ENCODE peak calls at places on chromosomes 1 and 21, in seven cellular contexts. One of them, this sample, is unnamed.

GRCh38 chr1:201396859-201397464 is 2.2 kb downstream of the LAD1 start:
- DNase-seq in stomach: peak
- DNase-seq in transverse colon: peak
- DNase-seq in GM12878: no peak
- DNase-seq in esophagus muscularis mucosa: no peak
- DNase-seq in K562: no peak
- DNase-seq in sigmoid colon: no peak
- DNase-seq in this sample: peak

GRCh38 chr1:32353886-32354570 is 8.3 kb downstream of the FAM229A start:
- DNase-seq in sigmoid colon: peak
- DNase-seq in esophagus muscularis mucosa: no peak
- DNase-seq in transverse colon: no peak
- DNase-seq in K562: no peak
- DNase-seq in stomach: no peak
- DNase-seq in GM12878: no peak
- DNase-seq in this sample: no peak

GRCh38 chr21:16841917-16842316 is 670.9 kb upstream of the CXADR start:
- DNase-seq in K562: no peak
- DNase-seq in esophagus muscularis mucosa: no peak
- DNase-seq in stomach: no peak
- DNase-seq in transverse colon: no peak
- DNase-seq in GM12878: no peak
- DNase-seq in sigmoid colon: no peak
- DNase-seq in this sample: no peak

GRCh38 chr1:77031101-77031662 is 163.9 kb downstream of the ST6GALNAC5 start:
- DNase-seq in transverse colon: no peak
- DNase-seq in K562: no peak
- DNase-seq in stomach: no peak
- DNase-seq in esophagus muscularis mucosa: no peak
- DNase-seq in sigmoid colon: no peak
- DNase-seq in GM12878: no peak
- DNase-seq in this sample: no peak

GRCh38 chr1:51564124-51564523 is 45.1 kb upstream of the EPS15 start:
- DNase-seq in esophagus muscularis mucosa: no peak
- DNase-seq in stomach: no peak
- DNase-seq in sigmoid colon: no peak
- DNase-seq in GM12878: no peak
- DNase-seq in transverse colon: no peak
- DNase-seq in K562: no peak
- DNase-seq in this sample: no peak

GRCh38 chr1:204649756-204650155 is 35.8 kb downstream of the LRRN2 start:
- DNase-seq in esophagus muscularis mucosa: no peak
- DNase-seq in transverse colon: peak
- DNase-seq in sigmoid colon: no peak
- DNase-seq in K562: no peak
- DNase-seq in stomach: no peak
- DNase-seq in GM12878: no peak
- DNase-seq in this sample: no peak

GRCh38 chr1:81044708-81045107 is 756.0 kb upstream of the ADGRL2 start:
- DNase-seq in stomach: no peak
- DNase-seq in K562: no peak
- DNase-seq in GM12878: no peak
- DNase-seq in transverse colon: no peak
- DNase-seq in esophagus muscularis mucosa: no peak
- DNase-seq in sigmoid colon: no peak
- DNase-seq in this sample: no peak

GRCh38 chr1:154502066-154502741 is at the start of the genes SHE and TDRD10:
- DNase-seq in esophagus muscularis mucosa: no peak
- DNase-seq in stomach: no peak
- DNase-seq in sigmoid colon: no peak
- DNase-seq in transverse colon: peak
- DNase-seq in GM12878: no peak
- DNase-seq in K562: no peak
- DNase-seq in this sample: peak

GRCh38 chr1:41474490-41475271 is 9.8 kb downstream of the EDN2 start:
- DNase-seq in esophagus muscularis mucosa: no peak
- DNase-seq in transverse colon: peak
- DNase-seq in stomach: no peak
- DNase-seq in sigmoid colon: peak
- DNase-seq in K562: no peak
- DNase-seq in GM12878: no peak
- DNase-seq in this sample: no peak

GRCh38 chr1:94817697-94818096 is 2.5 kb upstream of the SLC44A3 start:
- DNase-seq in GM12878: no peak
- DNase-seq in sigmoid colon: no peak
- DNase-seq in transverse colon: no peak
- DNase-seq in esophagus muscularis mucosa: no peak
- DNase-seq in stomach: no peak
- DNase-seq in K562: no peak
- DNase-seq in this sample: no peak

GRCh38 chr21:37677006-37677405 is 239.3 kb downstream of the KCNJ6 start:
- DNase-seq in GM12878: no peak
- DNase-seq in transverse colon: no peak
- DNase-seq in esophagus muscularis mucosa: no peak
- DNase-seq in K562: no peak
- DNase-seq in sigmoid colon: no peak
- DNase-seq in stomach: no peak
- DNase-seq in this sample: no peak

GRCh38 chr1:212467843-212468482 is 35.2 kb downstream of the NENF start:
- DNase-seq in transverse colon: no peak
- DNase-seq in K562: no peak
- DNase-seq in sigmoid colon: no peak
- DNase-seq in stomach: no peak
- DNase-seq in esophagus muscularis mucosa: no peak
- DNase-seq in GM12878: no peak
- DNase-seq in this sample: no peak

GRCh38 chr1:117670996-117671780 is 65.3 kb downstream of the TENT5C start:
- DNase-seq in K562: no peak
- DNase-seq in stomach: no peak
- DNase-seq in sigmoid colon: no peak
- DNase-seq in esophagus muscularis mucosa: no peak
- DNase-seq in transverse colon: no peak
- DNase-seq in GM12878: no peak
- DNase-seq in this sample: no peak

GRCh38 chr1:220189750-220190347 is 82.4 kb downstream of the RAB3GAP2 start:
- DNase-seq in GM12878: no peak
- DNase-seq in transverse colon: no peak
- DNase-seq in esophagus muscularis mucosa: no peak
- DNase-seq in stomach: no peak
- DNase-seq in sigmoid colon: no peak
- DNase-seq in K562: peak
- DNase-seq in this sample: no peak

GRCh38 chr21:27677547-27677946 is 710.7 kb upstream of the ADAMTS5 start:
- DNase-seq in GM12878: no peak
- DNase-seq in transverse colon: no peak
- DNase-seq in stomach: no peak
- DNase-seq in sigmoid colon: no peak
- DNase-seq in K562: no peak
- DNase-seq in esophagus muscularis mucosa: no peak
- DNase-seq in this sample: no peak

GRCh38 chr1:89794406-89794805 is 26.4 kb upstream of the LRRC8D start:
- DNase-seq in esophagus muscularis mucosa: no peak
- DNase-seq in transverse colon: no peak
- DNase-seq in K562: no peak
- DNase-seq in GM12878: no peak
- DNase-seq in sigmoid colon: no peak
- DNase-seq in stomach: no peak
- DNase-seq in this sample: no peak

GRCh38 chr1:23718482-23718881 is 24.8 kb upstream of the ELOA start:
- DNase-seq in GM12878: no peak
- DNase-seq in transverse colon: no peak
- DNase-seq in K562: peak
- DNase-seq in stomach: no peak
- DNase-seq in esophagus muscularis mucosa: no peak
- DNase-seq in sigmoid colon: no peak
- DNase-seq in this sample: no peak

GRCh38 chr1:204575221-204576190 is 59.3 kb downstream of the MDM4 start:
- DNase-seq in transverse colon: no peak
- DNase-seq in K562: no peak
- DNase-seq in esophagus muscularis mucosa: no peak
- DNase-seq in GM12878: no peak
- DNase-seq in stomach: no peak
- DNase-seq in sigmoid colon: no peak
- DNase-seq in this sample: no peak

GRCh38 chr1:222928212-222928611 is 113.4 kb downstream of the DISP1 start:
- DNase-seq in GM12878: no peak
- DNase-seq in transverse colon: peak
- DNase-seq in K562: no peak
- DNase-seq in stomach: peak
- DNase-seq in sigmoid colon: peak
- DNase-seq in esophagus muscularis mucosa: no peak
- DNase-seq in this sample: peak

DNA sequence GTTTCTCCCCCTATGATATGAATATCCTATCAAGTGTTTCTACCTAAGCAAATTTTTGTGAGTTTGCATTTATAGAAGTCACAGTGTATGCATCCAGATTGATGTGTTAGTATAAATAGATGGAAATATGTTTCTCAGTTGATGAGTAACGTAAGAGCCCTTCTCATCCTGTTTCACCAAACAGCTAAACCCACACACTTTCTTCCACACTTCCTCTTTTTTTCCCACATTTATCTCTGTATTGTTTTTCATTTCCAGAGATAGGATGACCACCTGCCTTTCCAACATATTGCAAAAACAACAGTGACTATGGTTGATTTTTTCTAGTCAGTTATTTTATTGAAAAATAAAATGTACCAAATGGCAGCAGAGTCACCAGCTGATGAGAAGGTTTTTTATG is 490.1 kb downstream of the NEGR1 start:
- DNase-seq in GM12878: no peak
- DNase-seq in transverse colon: no peak
- DNase-seq in sigmoid colon: no peak
- DNase-seq in esophagus muscularis mucosa: no peak
- DNase-seq in stomach: no peak
- DNase-seq in K562: no peak
- DNase-seq in this sample: no peak
- TF ChIP-seq POLR2AphosphoS5 in GM12878: no peak
- TF ChIP-seq POLR2AphosphoS5 in transverse colon: no peak
- TF ChIP-seq POLR2AphosphoS5 in sigmoid colon: no peak
- TF ChIP-seq POLR2AphosphoS5 in esophagus muscularis mucosa: no peak
- TF ChIP-seq POLR2AphosphoS5 in stomach: no peak
- TF ChIP-seq POLR2AphosphoS5 in K562: no peak
- TF ChIP-seq POLR2AphosphoS5 in this sample: no peak

DNA sequence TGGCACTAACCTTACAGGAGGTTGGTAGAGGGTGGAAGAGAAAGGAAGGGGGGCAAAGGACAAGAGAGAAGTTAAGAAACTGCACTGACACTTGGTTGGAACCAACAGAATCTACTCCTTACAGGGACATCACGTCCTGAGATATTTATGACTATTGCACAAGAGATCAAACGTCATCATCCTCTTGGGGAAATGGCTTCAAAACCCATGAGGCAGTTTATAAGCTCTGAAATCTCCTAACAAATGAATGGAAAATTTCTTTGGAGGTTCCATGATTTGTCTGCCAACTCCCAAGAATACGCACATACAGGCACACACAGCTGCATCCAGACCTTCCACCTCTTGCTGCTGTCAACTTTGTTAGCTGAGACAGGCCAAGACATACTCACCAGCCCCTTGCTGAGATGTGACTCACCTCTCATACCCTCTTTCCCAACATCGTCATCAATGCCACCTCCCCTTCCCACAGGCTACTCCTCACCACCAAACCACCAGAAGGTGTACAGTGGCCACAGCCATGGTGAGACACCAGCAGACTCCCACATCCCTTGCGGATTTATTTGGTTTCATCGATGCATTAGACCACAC is 135.5 kb downstream of the SETD4 start:
- DNase-seq in stomach: no peak
- DNase-seq in esophagus muscularis mucosa: peak
- DNase-seq in transverse colon: no peak
- DNase-seq in GM12878: no peak
- DNase-seq in K562: peak
- DNase-seq in sigmoid colon: peak
- DNase-seq in this sample: no peak
- TF ChIP-seq EP300 in stomach: peak
- TF ChIP-seq EP300 in esophagus muscularis mucosa: peak
- TF ChIP-seq EP300 in transverse colon: no peak
- TF ChIP-seq EP300 in GM12878: no peak
- TF ChIP-seq EP300 in K562: no peak
- TF ChIP-seq EP300 in sigmoid colon: peak
- TF ChIP-seq EP300 in this sample: peak

GRCh38 chr1:9010781-9011323 is 15.4 kb downstream of the SLC2A7 start:
- DNase-seq in stomach: no peak
- DNase-seq in K562: no peak
- DNase-seq in transverse colon: peak
- DNase-seq in GM12878: peak
- DNase-seq in sigmoid colon: peak
- DNase-seq in esophagus muscularis mucosa: no peak
- DNase-seq in this sample: no peak

GRCh38 chr1:9013824-9014223 is 12.4 kb downstream of the SLC2A7 start:
- DNase-seq in K562: no peak
- DNase-seq in esophagus muscularis mucosa: no peak
- DNase-seq in sigmoid colon: no peak
- DNase-seq in stomach: no peak
- DNase-seq in transverse colon: no peak
- DNase-seq in GM12878: no peak
- DNase-seq in this sample: no peak

GRCh38 chr1:9008236-9008635 is 18.0 kb downstream of the SLC2A7 start:
- DNase-seq in esophagus muscularis mucosa: no peak
- DNase-seq in sigmoid colon: no peak
- DNase-seq in GM12878: no peak
- DNase-seq in K562: no peak
- DNase-seq in stomach: peak
- DNase-seq in transverse colon: peak
- DNase-seq in this sample: no peak

GRCh38 chr1:9006956-9007615 is 19.1 kb downstream of the SLC2A7 start:
- DNase-seq in transverse colon: no peak
- DNase-seq in K562: no peak
- DNase-seq in esophagus muscularis mucosa: no peak
- DNase-seq in GM12878: no peak
- DNase-seq in sigmoid colon: no peak
- DNase-seq in stomach: no peak
- DNase-seq in this sample: no peak

GRCh38 chr1:9009438-9010366 is 16.5 kb downstream of the SLC2A7 start:
- DNase-seq in GM12878: no peak
- DNase-seq in sigmoid colon: no peak
- DNase-seq in stomach: peak
- DNase-seq in transverse colon: peak
- DNase-seq in K562: peak
- DNase-seq in esophagus muscularis mucosa: no peak
- DNase-seq in this sample: no peak
- TF ChIP-seq POLR2A in GM12878: no peak
- TF ChIP-seq POLR2A in sigmoid colon: no peak
- TF ChIP-seq POLR2A in stomach: no peak
- TF ChIP-seq POLR2A in transverse colon: no peak
- TF ChIP-seq POLR2A in K562: peak
- TF ChIP-seq POLR2A in esophagus muscularis mucosa: no peak
- TF ChIP-seq POLR2A in this sample: no peak

GRCh38 chr1:109498161-109498801 is 4.4 kb downstream of the CYB561D1 start:
- DNase-seq in esophagus muscularis mucosa: no peak
- DNase-seq in GM12878: no peak
- DNase-seq in K562: peak
- DNase-seq in transverse colon: no peak
- DNase-seq in sigmoid colon: no peak
- DNase-seq in stomach: no peak
- DNase-seq in this sample: no peak
- TF ChIP-seq POLR2AphosphoS5 in esophagus muscularis mucosa: no peak
- TF ChIP-seq POLR2AphosphoS5 in GM12878: no peak
- TF ChIP-seq POLR2AphosphoS5 in K562: no peak
- TF ChIP-seq POLR2AphosphoS5 in transverse colon: no peak
- TF ChIP-seq POLR2AphosphoS5 in sigmoid colon: no peak
- TF ChIP-seq POLR2AphosphoS5 in stomach: no peak
- TF ChIP-seq POLR2AphosphoS5 in this sample: no peak